ENCODE peak calls at places on chromosomes 4 and X, in five cellular contexts. U is SK-N-SH, S is sigmoid colon, P is transverse colon, V is K562. M is an unnamed sample.
A peak's percentile ranks its signal among the peaks of the same experiment; 100 is the strongest.

GRCh38 chrX:15242899-15243555 is 26.9 kb downstream of the ASB9 start:
- DNase-seq in U (peak; percentile 51), S (no peak), P (peak; percentile 40), V (peak; percentile 30), M (no peak)

GRCh38 chr4:148071009-148071408 is 339.1 kb downstream of the ARHGAP10 start:
- DNase-seq in U (no peak), S (no peak), P (no peak), V (no peak), M (no peak)

GRCh38 chrX:135985123-135985973 is at the start of gene SLC9A6:
- DNase-seq in U (peak; percentile 90), S (peak; percentile 87), P (peak; percentile 81), V (peak; percentile 84), M (peak; percentile 83)

GRCh38 chr4:134202557-134202956 is 968 bp upstream of the PABPC4L start:
- DNase-seq in U (no peak), S (no peak), P (no peak), V (no peak), M (peak; percentile 13)

GRCh38 chrX:11040405-11040804 is 70.7 kb upstream of the HCCS start:
- DNase-seq in U (no peak), S (no peak), P (no peak), V (no peak), M (no peak)

GRCh38 chr4:25834411-25835107 is 28.2 kb downstream of the SEL1L3 start:
- DNase-seq in U (no peak), S (no peak), P (no peak), V (no peak), M (no peak)

GRCh38 chr4:119099227-119099910 is 36.3 kb upstream of the MYOZ2 start:
- DNase-seq in U (peak; percentile 27), S (no peak), P (no peak), V (no peak), M (no peak)

GRCh38 chr4:153528705-153529493 is 62.7 kb downstream of the TMEM131L start:
- DNase-seq in U (no peak), S (no peak), P (no peak), V (peak; percentile 90), M (no peak)

GRCh38 chr4:39855909-39856512 is 121.7 kb downstream of the PDS5A start:
- DNase-seq in U (no peak), S (no peak), P (no peak), V (peak; percentile 6), M (no peak)

GRCh38 chrX:16023790-16024734 is 99.3 kb upstream of the GRPR start:
- DNase-seq in U (no peak), S (no peak), P (no peak), V (no peak), M (no peak)

GRCh38 chrX:55057691-55058249 is 17.1 kb upstream of the PAGE2B start:
- DNase-seq in U (peak; percentile 40), S (no peak), P (no peak), V (peak; percentile 22), M (no peak)

GRCh38 chr4:32172761-32173160 is 1452.6 kb downstream of the PCDH7 start:
- DNase-seq in U (no peak), S (no peak), P (no peak), V (no peak), M (no peak)

GRCh38 chrX:314049-314448 is 4.5 kb downstream of the GTPBP6 start:
- DNase-seq in U (no peak), S (peak; percentile 69), P (no peak), V (no peak), M (no peak)

GRCh38 chr4:147361726-147362125 is 119.2 kb upstream of the EDNRA start:
- DNase-seq in U (no peak), S (no peak), P (peak; percentile 63), V (no peak), M (no peak)

GRCh38 chr4:186341655-186342054 is 75.7 kb downstream of the F11 start:
- DNase-seq in U (no peak), S (no peak), P (no peak), V (no peak), M (no peak)

GRCh38 chrX:115268421-115268820 is 21.1 kb upstream of the LUZP4 start:
- DNase-seq in U (no peak), S (no peak), P (no peak), V (no peak), M (no peak)

GRCh38 chr4:142818009-142818408 is 28.1 kb downstream of the INPP4B start:
- DNase-seq in U (no peak), S (no peak), P (no peak), V (no peak), M (no peak)

GRCh38 chr4:4284827-4285618 is 4.9 kb downstream of the LYAR start:
- DNase-seq in U (no peak), S (no peak), P (peak; percentile 73), V (peak; percentile 47), M (no peak)

GRCh38 chr4:169359961-169360360 is 89.2 kb upstream of the SH3RF1 start:
- DNase-seq in U (no peak), S (no peak), P (no peak), V (no peak), M (no peak)

GRCh38 chr4:182577411-182577810 is 334.2 kb downstream of the TENM3 start:
- DNase-seq in U (no peak), S (no peak), P (no peak), V (no peak), M (no peak)

GRCh38 chr4:182575225-182575624 is 332.0 kb downstream of the TENM3 start:
- DNase-seq in U (peak; percentile 23), S (no peak), P (no peak), V (no peak), M (no peak)

GRCh38 chr4:182576609-182577289 is 333.5 kb downstream of the TENM3 start:
- DNase-seq in U (no peak), S (no peak), P (no peak), V (no peak), M (no peak)

GRCh38 chr4:182574706-182575105 is 331.5 kb downstream of the TENM3 start:
- DNase-seq in U (peak; percentile 26), S (no peak), P (no peak), V (no peak), M (no peak)

DNA sequence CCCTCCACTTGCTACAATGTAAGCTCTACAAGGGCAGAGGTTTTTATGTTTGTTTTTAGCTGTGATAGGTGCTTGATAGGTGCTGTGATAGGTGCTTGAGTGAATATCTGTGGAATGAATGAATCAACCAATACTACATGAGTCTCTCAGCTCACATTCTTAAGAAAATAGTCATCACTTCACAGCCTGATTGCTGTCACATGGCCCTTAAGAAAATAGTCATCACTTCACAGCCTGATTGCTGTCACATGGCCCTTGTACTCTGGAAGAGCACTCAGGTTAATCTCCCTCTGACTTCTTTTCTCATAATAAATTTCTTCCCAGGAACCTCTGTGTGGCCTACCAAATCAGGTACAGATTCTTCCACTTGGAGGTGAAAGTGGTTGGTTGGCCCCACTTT is 335.2 kb downstream of the TENM3 start:
- DNase-seq in U (no peak), S (no peak), P (no peak), V (no peak), M (no peak)
- TF ChIP-seq EP300 in U (no peak), S (no peak), P (no peak), V (no peak), M (no peak)

GRCh38 chr4:52949336-52949735 is 87.2 kb downstream of the RASL11B start:
- DNase-seq in U (no peak), S (no peak), P (no peak), V (no peak), M (no peak)

GRCh38 chr4:52947691-52948397 is 85.7 kb downstream of the RASL11B start:
- DNase-seq in U (no peak), S (no peak), P (no peak), V (no peak), M (no peak)

GRCh38 chr4:52945982-52946381 is 83.9 kb downstream of the RASL11B start:
- DNase-seq in U (no peak), S (no peak), P (no peak), V (no peak), M (no peak)

GRCh38 chr4:52945499-52945898 is 83.4 kb downstream of the RASL11B start:
- DNase-seq in U (no peak), S (no peak), P (no peak), V (peak; percentile 16), M (no peak)

GRCh38 chr4:52946811-52947210 is 84.7 kb downstream of the RASL11B start:
- DNase-seq in U (no peak), S (no peak), P (no peak), V (no peak), M (no peak)
- TF ChIP-seq EP300 in U (no peak), S (no peak), P (no peak), V (no peak), M (no peak)

DNA sequence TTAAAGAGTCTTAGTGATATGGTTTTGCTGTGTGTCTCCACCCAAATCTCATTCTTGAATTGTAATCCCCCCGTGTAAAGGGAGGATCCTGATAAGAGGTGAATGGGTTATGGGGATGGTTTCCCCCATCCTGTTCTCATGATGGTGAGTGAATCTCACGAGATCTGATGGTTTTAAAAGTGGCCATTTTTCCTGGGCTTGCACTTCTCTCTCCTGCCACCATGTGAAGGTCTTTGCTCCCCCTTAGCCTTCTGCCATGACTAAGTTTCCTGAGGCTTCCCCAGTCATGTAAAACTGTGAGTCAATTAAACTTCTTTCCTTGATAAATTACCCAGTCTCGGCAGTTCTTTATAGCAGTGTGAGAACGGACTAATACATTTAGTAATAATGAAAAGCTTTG is 46.9 kb downstream of the ANTXR2 start:
- DNase-seq in U (no peak), S (no peak), P (no peak), V (no peak), M (no peak)
- TF ChIP-seq EP300 in U (no peak), S (no peak), P (no peak), V (no peak), M (no peak)

GRCh38 chrX:1496076-1496475 is 40.9 kb downstream of the P2RY8 start:
- DNase-seq in U (no peak), S (no peak), P (no peak), V (no peak), M (no peak)

GRCh38 chrX:1502853-1503252 is 34.1 kb downstream of the P2RY8 start:
- DNase-seq in U (no peak), S (no peak), P (no peak), V (no peak), M (no peak)

GRCh38 chrX:1506916-1507315 is 30.1 kb downstream of the P2RY8 start:
- DNase-seq in U (no peak), S (no peak), P (no peak), V (no peak), M (no peak)

GRCh38 chrX:1502241-1502640 is 34.7 kb downstream of the P2RY8 start:
- DNase-seq in U (no peak), S (no peak), P (peak; percentile 44), V (no peak), M (no peak)

DNA sequence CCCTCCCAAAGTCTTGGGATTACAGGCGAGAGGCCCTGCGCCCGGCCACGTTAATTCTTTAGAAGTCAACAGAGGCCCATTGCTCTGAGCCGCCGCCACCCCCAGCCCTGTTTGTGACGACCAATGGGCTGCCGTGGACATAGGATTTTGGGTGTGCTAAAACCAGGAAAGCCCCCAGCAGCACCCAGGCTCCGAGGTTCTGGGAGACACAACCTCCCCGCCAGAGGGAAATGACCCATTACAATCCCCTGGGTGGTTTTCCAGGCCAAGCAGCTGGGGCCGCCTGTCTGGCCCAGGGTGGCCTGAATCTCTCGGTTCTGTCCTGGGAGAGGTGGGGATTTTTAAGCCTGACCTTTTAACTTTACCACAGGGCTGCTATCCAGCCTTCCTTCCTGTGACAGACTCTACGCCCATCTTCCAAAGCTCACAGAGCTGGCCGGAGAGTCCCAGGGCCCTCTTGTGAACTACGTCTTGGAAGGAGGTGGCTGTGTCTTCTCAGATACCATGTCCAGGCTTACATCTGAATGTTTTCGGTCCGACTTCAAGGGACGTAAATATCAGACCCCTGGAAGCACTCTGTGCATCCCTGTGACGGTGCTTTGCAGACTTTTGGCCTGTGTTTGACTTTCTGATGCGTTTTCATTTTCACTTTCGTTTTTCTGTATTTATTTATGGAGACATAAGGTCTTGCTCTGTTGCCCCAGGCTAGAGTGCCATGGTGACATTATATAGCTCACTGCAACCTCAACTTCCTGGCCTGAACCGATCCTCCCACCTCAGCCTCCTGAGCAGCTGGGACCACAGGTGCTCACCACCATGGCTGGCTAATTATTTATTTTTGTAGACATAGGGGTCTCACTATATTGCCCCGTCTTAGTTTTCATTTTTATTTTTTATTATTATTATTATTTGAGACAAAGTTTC is 36.0 kb downstream of the P2RY8 start:
- DNase-seq in U (no peak), S (no peak), P (no peak), V (no peak), M (no peak)
- TF ChIP-seq EP300 in U (no peak), S (no peak), P (no peak), V (no peak), M (no peak)

M was measured in ovary.